ENCODE peak calls at places on chromosomes 6 and 20, in five cellular contexts. One of them, this sample, is unnamed.

GRCh38 chr20:52484438-52484837 is 292.9 kb upstream of the ZFP64 start:
- DNase-seq in activated B cell treated with CpG ODN at 0.5 μM for 24 hours: no peak
- DNase-seq in EL: peak; percentile 28
- DNase-seq in right atrium auricular region: no peak
- DNase-seq in NCI-H1092 treated with DMSO at 0.1 percent for 48 hours: no peak
- DNase-seq in this sample: no peak

GRCh38 chr6:50087231-50087954 is 37.7 kb upstream of the DEFB112 start:
- DNase-seq in activated B cell treated with CpG ODN at 0.5 μM for 24 hours: no peak
- DNase-seq in EL: peak; percentile 93
- DNase-seq in right atrium auricular region: no peak
- DNase-seq in NCI-H1092 treated with DMSO at 0.1 percent for 48 hours: no peak
- DNase-seq in this sample: no peak

GRCh38 chr6:81570673-81571072 is 181.8 kb downstream of the TENT5A start:
- DNase-seq in activated B cell treated with CpG ODN at 0.5 μM for 24 hours: no peak
- DNase-seq in EL: no peak
- DNase-seq in right atrium auricular region: no peak
- DNase-seq in NCI-H1092 treated with DMSO at 0.1 percent for 48 hours: no peak
- DNase-seq in this sample: no peak

GRCh38 chr6:170222498-170223471 is 68.1 kb downstream of the DLL1 start:
- DNase-seq in activated B cell treated with CpG ODN at 0.5 μM for 24 hours: no peak
- DNase-seq in EL: no peak
- DNase-seq in right atrium auricular region: no peak
- DNase-seq in NCI-H1092 treated with DMSO at 0.1 percent for 48 hours: peak; percentile 85
- DNase-seq in this sample: peak; percentile 84

GRCh38 chr20:63115651-63116411 is 100.1 kb downstream of the YTHDF1 start:
- DNase-seq in activated B cell treated with CpG ODN at 0.5 μM for 24 hours: no peak
- DNase-seq in EL: no peak
- DNase-seq in right atrium auricular region: no peak
- DNase-seq in NCI-H1092 treated with DMSO at 0.1 percent for 48 hours: no peak
- DNase-seq in this sample: no peak

GRCh38 chr6:63403725-63404124 is 83.9 kb upstream of the LGSN start:
- DNase-seq in activated B cell treated with CpG ODN at 0.5 μM for 24 hours: no peak
- DNase-seq in EL: no peak
- DNase-seq in right atrium auricular region: no peak
- DNase-seq in NCI-H1092 treated with DMSO at 0.1 percent for 48 hours: no peak
- DNase-seq in this sample: no peak

GRCh38 chr6:96724641-96725040 is 112.6 kb downstream of the GPR63 start:
- DNase-seq in activated B cell treated with CpG ODN at 0.5 μM for 24 hours: no peak
- DNase-seq in EL: no peak
- DNase-seq in right atrium auricular region: no peak
- DNase-seq in NCI-H1092 treated with DMSO at 0.1 percent for 48 hours: no peak
- DNase-seq in this sample: no peak

GRCh38 chr6:2818593-2818992 is 23.1 kb downstream of the SERPINB1 start:
- DNase-seq in activated B cell treated with CpG ODN at 0.5 μM for 24 hours: no peak
- DNase-seq in EL: peak; percentile 19
- DNase-seq in right atrium auricular region: no peak
- DNase-seq in NCI-H1092 treated with DMSO at 0.1 percent for 48 hours: no peak
- DNase-seq in this sample: no peak

GRCh38 chr6:148530394-148530923 is 187.8 kb downstream of the SASH1 start:
- DNase-seq in activated B cell treated with CpG ODN at 0.5 μM for 24 hours: no peak
- DNase-seq in EL: peak; percentile 92
- DNase-seq in right atrium auricular region: no peak
- DNase-seq in NCI-H1092 treated with DMSO at 0.1 percent for 48 hours: no peak
- DNase-seq in this sample: no peak

GRCh38 chr6:48835421-48835958 is 627.6 kb downstream of the MMUT start:
- DNase-seq in activated B cell treated with CpG ODN at 0.5 μM for 24 hours: no peak
- DNase-seq in EL: peak; percentile 48
- DNase-seq in right atrium auricular region: no peak
- DNase-seq in NCI-H1092 treated with DMSO at 0.1 percent for 48 hours: no peak
- DNase-seq in this sample: no peak

GRCh38 chr6:35164277-35164676 is 23.1 kb upstream of the TCP11 start:
- DNase-seq in activated B cell treated with CpG ODN at 0.5 μM for 24 hours: no peak
- DNase-seq in EL: no peak
- DNase-seq in right atrium auricular region: no peak
- DNase-seq in NCI-H1092 treated with DMSO at 0.1 percent for 48 hours: no peak
- DNase-seq in this sample: no peak

GRCh38 chr20:9359561-9360308 is 154.7 kb upstream of the LAMP5 start:
- DNase-seq in activated B cell treated with CpG ODN at 0.5 μM for 24 hours: no peak
- DNase-seq in EL: peak; percentile 66
- DNase-seq in right atrium auricular region: no peak
- DNase-seq in NCI-H1092 treated with DMSO at 0.1 percent for 48 hours: peak; percentile 9
- DNase-seq in this sample: no peak

GRCh38 chr6:160730911-160731310 is 28.9 kb downstream of the PLG start:
- DNase-seq in activated B cell treated with CpG ODN at 0.5 μM for 24 hours: no peak
- DNase-seq in EL: no peak
- DNase-seq in right atrium auricular region: no peak
- DNase-seq in NCI-H1092 treated with DMSO at 0.1 percent for 48 hours: no peak
- DNase-seq in this sample: no peak

GRCh38 chr6:9186148-9186547 is 750.8 kb upstream of the SLC35B3 start:
- DNase-seq in activated B cell treated with CpG ODN at 0.5 μM for 24 hours: no peak
- DNase-seq in EL: no peak
- DNase-seq in right atrium auricular region: no peak
- DNase-seq in NCI-H1092 treated with DMSO at 0.1 percent for 48 hours: no peak
- DNase-seq in this sample: no peak

GRCh38 chr6:35024601-35025054 is 116.5 kb downstream of the TCP11 start:
- DNase-seq in activated B cell treated with CpG ODN at 0.5 μM for 24 hours: no peak
- DNase-seq in EL: peak; percentile 53
- DNase-seq in right atrium auricular region: peak; percentile 82
- DNase-seq in NCI-H1092 treated with DMSO at 0.1 percent for 48 hours: peak; percentile 36
- DNase-seq in this sample: peak; percentile 85

GRCh38 chr6:167858086-167858591 is 31.4 kb downstream of the AFDN start:
- DNase-seq in activated B cell treated with CpG ODN at 0.5 μM for 24 hours: no peak
- DNase-seq in EL: peak; percentile 36
- DNase-seq in right atrium auricular region: no peak
- DNase-seq in NCI-H1092 treated with DMSO at 0.1 percent for 48 hours: peak; percentile 24
- DNase-seq in this sample: no peak

This sample was measured in upper lobe of left lung.